ENCODE peak calls at places on chromosomes 13 and 19, in seven cellular contexts. Y, S, P, O, M, W and V are unnamed samples.

GRCh38 chr13:46324976-46325375 is 62.1 kb downstream of the RUBCNL start:
- DNase-seq in O (no peak), S (no peak), W (no peak), M (no peak), Y (peak), P (no peak), V (no peak)

GRCh38 chr13:21458457-21458815 is 667 bp downstream of the ZDHHC20 start:
- DNase-seq in S (peak), W (peak), P (peak), O (no peak), M (peak), Y (no peak), V (peak)

GRCh38 chr19:3253270-3253669 is 28.8 kb downstream of the CELF5 start:
- DNase-seq in M (no peak), P (no peak), S (no peak), W (no peak), O (no peak), Y (no peak), V (no peak)

GRCh38 chr19:55189424-55189823 is 9.3 kb upstream of the SYT5 start:
- DNase-seq in M (peak), S (no peak), Y (peak), W (no peak), O (no peak), P (peak), V (no peak)

GRCh38 chr13:82976499-82976898 is 905.8 kb downstream of the SLITRK1 start:
- DNase-seq in W (no peak), Y (no peak), M (no peak), S (no peak), P (no peak), O (no peak), V (no peak)

GRCh38 chr13:46996316-46996715 is 99.5 kb upstream of the HTR2A start:
- DNase-seq in W (no peak), O (no peak), M (no peak), S (no peak), Y (no peak), P (no peak), V (no peak)

GRCh38 chr13:100203696-100204367 is 114.9 kb downstream of the PCCA start:
- DNase-seq in P (no peak), M (no peak), W (no peak), S (no peak), Y (peak), O (no peak), V (no peak)

GRCh38 chr19:50723069-50723468 is at the start of gene CLEC11A:
- DNase-seq in M (peak), S (peak), P (no peak), W (no peak), O (peak), Y (no peak), V (peak)

GRCh38 chr19:46115396-46116109 is 8.9 kb downstream of the IGFL3 start:
- DNase-seq in M (no peak), Y (peak), S (peak), W (no peak), O (no peak), P (no peak), V (no peak)

GRCh38 chr13:112697756-112698655 is 8.2 kb downstream of the ATP11A start:
- DNase-seq in Y (no peak), S (no peak), P (peak), W (peak), M (peak), O (no peak), V (peak)

GRCh38 chr19:33809960-33810359 is 13.3 kb downstream of the KCTD15 start:
- DNase-seq in M (no peak), W (no peak), P (no peak), Y (no peak), O (peak), S (no peak), V (peak)

GRCh38 chr13:110014719-110015118 is 228.3 kb upstream of the IRS2 start:
- DNase-seq in O (no peak), M (no peak), S (no peak), Y (no peak), P (no peak), W (no peak), V (no peak)

GRCh38 chr13:60990032-60990733 is 425.5 kb downstream of the PCDH20 start:
- DNase-seq in M (no peak), O (no peak), Y (no peak), S (no peak), P (no peak), W (peak), V (no peak)

GRCh38 chr19:23916991-23917390 is 2.3 kb downstream of the ZNF726 start:
- DNase-seq in O (no peak), P (no peak), M (no peak), Y (peak), S (no peak), W (no peak), V (no peak)

GRCh38 chr19:6239401-6239844 is 40.4 kb downstream of the MLLT1 start:
- DNase-seq in P (no peak), Y (peak), M (no peak), W (peak), S (no peak), O (no peak), V (no peak)

GRCh38 chr13:65856464-65856863 is 1373.7 kb downstream of the PCDH9 start:
- DNase-seq in M (no peak), O (no peak), S (peak), W (no peak), P (no peak), Y (peak), V (no peak)

GRCh38 chr13:100859861-100860260 is 185.3 kb upstream of the TMTC4 start:
- DNase-seq in M (no peak), O (no peak), S (no peak), P (no peak), W (no peak), Y (no peak), V (no peak)

GRCh38 chr13:64778002-64778401 is 2452.1 kb downstream of the PCDH9 start:
- DNase-seq in W (no peak), S (no peak), P (no peak), O (no peak), M (no peak), Y (no peak), V (no peak)

GRCh38 chr19:4647676-4648644 is 8.6 kb downstream of the TNFAIP8L1 start:
- DNase-seq in P (no peak), Y (no peak), M (peak), S (no peak), O (no peak), W (no peak), V (peak)

GRCh38 chr19:4909172-4909896 is at the start of gene UHRF1:
- DNase-seq in S (peak), P (no peak), M (no peak), Y (peak), O (no peak), W (no peak), V (no peak)

GRCh38 chr19:49744946-49745381 is 18.1 kb downstream of the TSKS start:
- DNase-seq in M (no peak), W (no peak), S (no peak), Y (no peak), O (no peak), P (no peak), V (no peak)

GRCh38 chr19:7737215-7737614 is 5.3 kb upstream of the CLEC4G start:
- DNase-seq in Y (no peak), M (no peak), S (no peak), W (no peak), P (no peak), O (no peak), V (no peak)

GRCh38 chr19:55463583-55464031 is 944 bp downstream of the C19orf85 start:
- DNase-seq in P (no peak), Y (no peak), O (no peak), S (no peak), W (no peak), M (no peak), V (peak)

GRCh38 chr13:52160053-52160452 is 656 bp upstream of the NEK3 start:
- DNase-seq in Y (no peak), P (no peak), O (no peak), S (no peak), W (no peak), M (no peak), V (peak)

GRCh38 chr19:49570997-49571676 is 9.2 kb downstream of the NOSIP start:
- DNase-seq in Y (no peak), M (no peak), S (peak), P (no peak), O (no peak), W (peak), V (no peak)

GRCh38 chr19:18013210-18013609 is 5.2 kb downstream of the ARRDC2 start:
- DNase-seq in Y (no peak), S (no peak), O (no peak), P (no peak), M (no peak), W (no peak), V (no peak)
- H3K27ac ChIP-seq in Y (no peak), S (no peak), O (peak), P (peak), M (peak), W (peak), V (peak)

GRCh38 chr13:27425151-27425917 is 915 bp downstream of the GTF3A start:
- DNase-seq in W (no peak), Y (peak), P (no peak), O (no peak), M (no peak), S (no peak), V (no peak)

GRCh38 chr13:27428160-27428559 is 3.7 kb downstream of the GTF3A start:
- DNase-seq in P (no peak), Y (no peak), S (no peak), W (no peak), M (no peak), O (no peak), V (no peak)

GRCh38 chr13:27427663-27428062 is 3.2 kb downstream of the GTF3A start:
- DNase-seq in O (no peak), M (no peak), W (no peak), S (no peak), Y (no peak), P (no peak), V (no peak)

GRCh38 chr13:27424246-27425150 is at the start of gene GTF3A:
- DNase-seq in S (peak), W (peak), M (peak), P (peak), Y (peak), O (peak), V (peak)

DNA sequence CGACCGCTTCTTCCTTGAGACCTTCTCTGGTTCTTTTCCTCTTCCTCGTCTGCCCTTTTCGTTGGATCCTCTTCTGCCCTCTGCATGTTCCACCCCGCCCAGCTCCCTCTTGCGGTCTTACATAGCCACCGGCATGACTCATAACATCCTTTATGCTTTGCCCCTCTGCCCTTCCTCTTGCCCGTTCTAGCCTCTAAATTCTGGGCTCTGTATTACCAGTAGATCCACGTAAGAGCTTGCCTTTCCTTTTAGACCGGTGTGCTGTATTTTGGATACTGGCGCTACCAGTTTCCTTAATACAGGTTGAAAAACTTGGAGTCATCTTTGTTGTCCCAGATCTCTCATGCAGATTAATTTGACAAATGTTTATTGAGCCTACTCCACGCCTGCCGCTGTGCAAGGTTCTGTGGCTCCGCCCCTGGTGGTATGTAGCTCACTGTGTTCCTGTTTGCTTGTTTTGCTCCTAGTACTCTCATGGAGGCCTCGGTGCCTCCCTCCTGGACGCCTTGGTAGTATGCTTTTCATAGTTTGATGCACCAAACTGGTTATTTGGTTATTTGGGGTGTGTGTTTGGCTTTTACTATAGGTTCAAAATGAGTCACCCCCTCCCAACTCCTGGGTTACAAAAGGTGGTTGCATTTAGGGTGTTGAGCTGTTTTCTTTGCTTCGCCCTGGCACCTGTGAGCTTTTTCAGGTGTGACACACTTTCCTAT is 1.7 kb downstream of the GTF3A start:
- DNase-seq in Y (peak), M (peak), S (peak), W (peak), O (peak), P (peak), V (peak)
- TF ChIP-seq CTCF in Y (peak), M (peak), S (peak), W (no peak), O (peak), P (peak), V (peak)

DNA sequence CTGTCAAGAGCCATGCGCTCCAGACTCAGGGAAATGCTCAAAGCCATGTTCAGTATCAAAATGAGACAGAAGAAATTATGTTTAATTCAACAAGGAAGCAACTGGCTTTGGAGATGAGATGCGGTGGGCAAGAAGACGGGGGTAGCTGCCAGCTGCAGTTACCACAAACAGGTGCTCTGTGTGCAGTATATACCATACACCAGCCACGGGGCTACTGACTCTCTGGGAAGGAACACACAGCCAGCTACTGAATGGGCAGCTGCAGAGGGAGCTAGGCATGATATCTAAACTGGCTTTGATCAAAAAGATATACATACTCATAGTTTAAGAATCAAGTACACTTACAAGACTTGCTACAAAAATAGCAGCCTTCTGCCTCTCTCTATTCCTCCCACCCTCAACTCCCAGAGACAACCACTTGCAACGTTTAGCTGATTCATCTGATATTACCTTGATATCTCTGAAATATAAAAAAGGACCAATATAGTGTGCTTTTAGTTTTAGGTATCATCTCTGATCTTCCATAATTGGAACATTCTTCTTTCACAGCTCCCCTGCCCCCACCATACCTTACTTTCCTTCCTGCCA is 593.0 kb downstream of the UQCRFS1 start:
- DNase-seq in S (no peak), M (no peak), Y (no peak), W (no peak), P (no peak), O (no peak), V (no peak)
- H3K27ac ChIP-seq in S (no peak), M (no peak), Y (no peak), W (no peak), P (no peak), O (no peak), V (no peak)

DNA sequence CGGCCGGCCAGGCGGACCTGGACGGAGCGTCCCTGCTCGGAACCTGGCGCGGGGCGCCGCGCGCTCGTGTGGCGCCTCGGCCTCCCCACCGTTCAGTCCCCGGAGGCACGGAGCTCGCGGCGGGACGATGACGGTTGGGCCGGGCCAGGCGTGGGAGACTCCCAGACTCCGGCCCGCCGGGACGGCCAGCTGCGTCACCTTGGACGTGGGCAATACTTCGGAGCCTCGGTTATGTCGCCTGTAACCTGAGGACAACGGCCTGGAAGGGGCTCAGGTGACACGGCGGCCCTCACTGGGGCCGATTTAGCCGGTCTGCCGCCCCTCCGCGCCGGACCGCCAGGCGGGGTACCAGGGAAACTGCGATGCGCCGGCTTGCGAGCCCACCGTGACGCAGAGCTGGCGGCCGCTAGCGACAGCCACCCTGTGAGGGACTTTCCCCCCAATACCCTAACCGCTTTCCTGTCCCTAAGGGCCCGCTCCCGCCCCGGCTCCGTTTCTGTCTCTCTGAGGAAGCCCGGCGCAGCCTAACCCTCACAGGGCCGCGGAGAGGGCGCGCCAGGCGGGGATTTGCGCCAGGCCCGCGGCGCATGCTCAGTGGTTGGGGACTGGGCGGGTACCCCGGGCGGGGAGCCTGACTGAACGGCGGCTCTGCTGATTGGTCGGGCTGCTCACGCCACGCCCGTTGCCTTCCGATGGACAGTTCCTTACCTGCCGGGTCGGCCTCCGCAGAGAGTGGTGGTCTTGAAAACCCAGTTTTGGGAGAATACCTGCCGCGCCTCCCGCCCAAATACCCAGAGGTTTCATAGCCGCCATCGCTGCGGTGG is 109.5 kb upstream of the DOCK9 start:
- DNase-seq in M (peak), W (peak), S (peak), Y (peak), O (peak), P (peak), V (peak)
- TF ChIP-seq CTCF in M (peak), W (no peak), S (peak), Y (peak), O (peak), P (peak), V (no peak)

DNA sequence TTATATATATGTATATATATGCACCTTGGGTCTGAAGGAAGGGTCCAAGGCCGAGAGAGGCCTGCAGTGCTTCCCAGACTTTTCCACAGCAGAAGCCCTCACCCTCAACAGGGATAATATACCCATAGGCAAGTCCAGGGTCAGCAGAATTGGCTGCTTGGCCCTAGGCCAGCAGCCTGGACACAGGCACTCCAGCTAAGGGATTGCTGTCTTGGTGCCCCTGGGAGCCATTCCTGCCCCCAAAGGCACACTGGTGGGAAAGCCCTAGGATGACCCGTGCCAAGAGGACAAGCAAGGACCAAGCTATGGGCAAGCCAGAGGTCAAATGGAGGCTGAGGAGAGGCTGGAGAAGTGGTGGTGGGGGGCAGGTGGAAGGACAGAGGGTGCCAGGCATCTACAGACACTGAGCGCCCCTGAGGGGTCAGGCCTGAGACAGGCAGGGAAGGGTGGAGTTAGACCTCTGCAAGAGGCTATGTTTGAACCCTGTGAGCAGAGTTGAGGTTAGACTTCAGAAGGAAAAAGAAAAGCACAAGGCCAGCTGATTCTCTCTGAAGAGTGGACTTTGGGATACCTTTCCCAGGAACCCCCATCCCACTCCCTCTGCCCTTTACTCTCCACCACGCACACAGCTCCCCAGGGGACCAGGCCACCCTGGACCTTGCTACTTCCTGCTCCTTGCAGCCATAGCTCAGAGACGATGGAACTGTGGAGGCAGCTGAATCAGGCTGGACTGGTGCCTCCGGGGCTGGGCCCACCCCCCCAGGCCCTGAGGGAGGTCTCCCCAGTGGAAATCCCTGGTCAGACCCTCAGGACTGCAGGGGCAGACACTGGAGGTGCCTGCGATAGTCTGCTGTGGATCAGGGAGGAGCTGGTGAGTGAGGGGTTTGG is at the start of gene ERICH4:
- DNase-seq in P (no peak), O (no peak), Y (no peak), W (no peak), M (no peak), S (no peak), V (no peak)
- H3K27ac ChIP-seq in P (no peak), O (no peak), Y (no peak), W (no peak), M (no peak), S (peak), V (no peak)

DNA sequence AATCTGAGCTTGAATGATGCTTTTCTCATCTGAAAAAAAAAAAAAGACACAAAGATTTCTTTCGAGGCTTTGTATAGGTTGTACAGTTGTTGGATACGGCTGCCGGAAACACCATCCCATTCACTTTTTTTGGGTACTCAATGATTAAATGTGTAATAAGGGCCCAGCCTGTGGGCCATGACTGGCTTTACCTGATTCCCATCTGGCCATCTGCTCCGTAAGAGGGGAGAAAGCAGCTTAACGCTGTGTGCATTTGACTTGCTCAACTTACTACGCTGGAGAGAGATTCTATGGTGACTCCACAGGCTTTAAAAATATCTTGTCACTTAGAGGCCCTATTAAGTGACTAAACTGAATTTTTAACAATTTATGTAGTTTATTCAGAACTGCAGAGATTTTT is 731 bp downstream of the ZNF558 start:
- DNase-seq in W (no peak), P (no peak), Y (no peak), O (no peak), M (no peak), S (no peak), V (no peak)
- TF ChIP-seq CTCF in W (no peak), P (no peak), Y (no peak), O (no peak), M (no peak), S (no peak), V (no peak)